ENCODE peak calls at places on chromosomes 5 and 9, in ten cellular contexts. One of them, this sample, is unnamed.

GRCh38 chr9:33946779-33947535 is 101.7 kb downstream of the UBAP2 start:
- DNase-seq in colonic mucosa: no peak
- DNase-seq in esophagus squamous epithelium: no peak
- DNase-seq in thoracic aorta: no peak
- DNase-seq in lower lobe of right lung: no peak
- DNase-seq in sigmoid colon: no peak
- DNase-seq in aorta: no peak
- DNase-seq in ascending aorta: no peak
- DNase-seq in IMR-90: peak; percentile 98
- DNase-seq in ovary: no peak
- DNase-seq in this sample: no peak

GRCh38 chr9:4743131-4743875 is 2.3 kb upstream of the AK3 start:
- DNase-seq in sigmoid colon: no peak
- DNase-seq in IMR-90: no peak
- DNase-seq in lower lobe of right lung: no peak
- DNase-seq in esophagus squamous epithelium: no peak
- DNase-seq in colonic mucosa: no peak
- DNase-seq in ascending aorta: no peak
- DNase-seq in aorta: no peak
- DNase-seq in thoracic aorta: no peak
- DNase-seq in ovary: no peak
- DNase-seq in this sample: no peak

GRCh38 chr5:40606077-40606765 is 73.5 kb upstream of the PTGER4 start:
- DNase-seq in colonic mucosa: no peak
- DNase-seq in sigmoid colon: no peak
- DNase-seq in lower lobe of right lung: peak; percentile 47
- DNase-seq in esophagus squamous epithelium: no peak
- DNase-seq in ovary: no peak
- DNase-seq in thoracic aorta: no peak
- DNase-seq in IMR-90: no peak
- DNase-seq in aorta: no peak
- DNase-seq in ascending aorta: no peak
- DNase-seq in this sample: no peak

GRCh38 chr5:174991807-174992308 is 267.5 kb downstream of the MSX2 start:
- DNase-seq in ovary: no peak
- DNase-seq in lower lobe of right lung: no peak
- DNase-seq in colonic mucosa: no peak
- DNase-seq in sigmoid colon: no peak
- DNase-seq in esophagus squamous epithelium: no peak
- DNase-seq in IMR-90: no peak
- DNase-seq in ascending aorta: no peak
- DNase-seq in thoracic aorta: no peak
- DNase-seq in aorta: no peak
- DNase-seq in this sample: no peak

GRCh38 chr5:140549237-140550144 is 2.0 kb downstream of the EIF4EBP3 start:
- DNase-seq in lower lobe of right lung: no peak
- DNase-seq in esophagus squamous epithelium: no peak
- DNase-seq in colonic mucosa: peak; percentile 73
- DNase-seq in IMR-90: peak; percentile 41
- DNase-seq in ovary: peak; percentile 54
- DNase-seq in aorta: peak; percentile 71
- DNase-seq in sigmoid colon: peak; percentile 94
- DNase-seq in thoracic aorta: no peak
- DNase-seq in ascending aorta: peak; percentile 77
- DNase-seq in this sample: peak; percentile 7

GRCh38 chr5:69368458-69369368 is 607 bp downstream of the AK6 start:
- DNase-seq in lower lobe of right lung: no peak
- DNase-seq in ovary: no peak
- DNase-seq in colonic mucosa: no peak
- DNase-seq in esophagus squamous epithelium: no peak
- DNase-seq in ascending aorta: no peak
- DNase-seq in sigmoid colon: no peak
- DNase-seq in thoracic aorta: no peak
- DNase-seq in IMR-90: peak; percentile 54
- DNase-seq in aorta: no peak
- DNase-seq in this sample: no peak

GRCh38 chr9:115104908-115105307 is 13.0 kb downstream of the TNC start:
- DNase-seq in esophagus squamous epithelium: no peak
- DNase-seq in IMR-90: peak; percentile 59
- DNase-seq in ascending aorta: no peak
- DNase-seq in sigmoid colon: no peak
- DNase-seq in ovary: no peak
- DNase-seq in lower lobe of right lung: no peak
- DNase-seq in aorta: no peak
- DNase-seq in colonic mucosa: no peak
- DNase-seq in thoracic aorta: no peak
- DNase-seq in this sample: no peak

GRCh38 chr9:6660512-6660911 is 15.0 kb upstream of the GLDC start:
- DNase-seq in esophagus squamous epithelium: no peak
- DNase-seq in thoracic aorta: no peak
- DNase-seq in IMR-90: no peak
- DNase-seq in lower lobe of right lung: no peak
- DNase-seq in aorta: no peak
- DNase-seq in ascending aorta: no peak
- DNase-seq in ovary: no peak
- DNase-seq in colonic mucosa: no peak
- DNase-seq in sigmoid colon: no peak
- DNase-seq in this sample: no peak

DNA sequence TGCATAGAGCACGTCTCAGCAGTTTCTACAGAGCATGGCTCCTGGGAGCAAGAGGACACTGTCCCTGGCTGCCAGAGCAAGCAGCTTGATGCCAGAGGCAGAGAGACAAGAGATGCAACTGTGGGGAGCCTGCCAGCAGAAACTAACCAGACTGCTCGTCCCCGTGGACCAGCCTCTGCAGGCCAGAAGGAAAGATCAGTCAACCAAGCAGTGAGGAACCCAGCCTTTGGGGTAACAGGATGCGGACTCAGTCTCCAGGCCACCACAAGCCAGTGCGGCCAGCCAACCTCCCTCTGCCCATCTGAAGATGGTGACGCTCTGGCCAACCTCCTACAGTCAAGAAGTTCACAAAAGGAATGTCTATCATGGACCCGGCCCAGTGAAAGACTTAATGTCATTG is 3.7 kb downstream of the SURF4 start:
- DNase-seq in aorta: no peak
- DNase-seq in ovary: no peak
- DNase-seq in thoracic aorta: no peak
- DNase-seq in colonic mucosa: no peak
- DNase-seq in lower lobe of right lung: no peak
- DNase-seq in ascending aorta: no peak
- DNase-seq in esophagus squamous epithelium: no peak
- DNase-seq in IMR-90: no peak
- DNase-seq in sigmoid colon: no peak
- DNase-seq in this sample: no peak
- H3K27ac ChIP-seq in aorta: no peak overlapping the region
- H3K27ac ChIP-seq in ovary: no peak overlapping the region
- H3K27ac ChIP-seq in thoracic aorta: no peak overlapping the region
- H3K27ac ChIP-seq in colonic mucosa: peak overlapping the region; percentile 9
- H3K27ac ChIP-seq in lower lobe of right lung: no peak overlapping the region
- H3K27ac ChIP-seq in ascending aorta: no peak overlapping the region
- H3K27ac ChIP-seq in esophagus squamous epithelium: peak overlapping the region; percentile 36
- H3K27ac ChIP-seq in IMR-90: no peak overlapping the region
- H3K27ac ChIP-seq in sigmoid colon: no peak overlapping the region
- H3K27ac ChIP-seq in this sample: no peak overlapping the region

GRCh38 chr5:127871448-127872153 is 168.4 kb downstream of the CCDC192 start:
- DNase-seq in ascending aorta: no peak
- DNase-seq in IMR-90: no peak
- DNase-seq in thoracic aorta: no peak
- DNase-seq in ovary: no peak
- DNase-seq in colonic mucosa: no peak
- DNase-seq in aorta: no peak
- DNase-seq in sigmoid colon: no peak
- DNase-seq in esophagus squamous epithelium: no peak
- DNase-seq in lower lobe of right lung: no peak
- DNase-seq in this sample: no peak

GRCh38 chr5:127867006-127867788 is 164.0 kb downstream of the CCDC192 start:
- DNase-seq in sigmoid colon: no peak
- DNase-seq in aorta: no peak
- DNase-seq in thoracic aorta: no peak
- DNase-seq in ovary: no peak
- DNase-seq in colonic mucosa: no peak
- DNase-seq in esophagus squamous epithelium: no peak
- DNase-seq in ascending aorta: no peak
- DNase-seq in lower lobe of right lung: no peak
- DNase-seq in IMR-90: no peak
- DNase-seq in this sample: no peak

GRCh38 chr5:127875235-127876021 is 172.2 kb downstream of the CCDC192 start:
- DNase-seq in aorta: peak; percentile 49
- DNase-seq in esophagus squamous epithelium: no peak
- DNase-seq in lower lobe of right lung: no peak
- DNase-seq in IMR-90: peak; percentile 52
- DNase-seq in colonic mucosa: peak; percentile 81
- DNase-seq in ascending aorta: no peak
- DNase-seq in sigmoid colon: no peak
- DNase-seq in thoracic aorta: no peak
- DNase-seq in ovary: no peak
- DNase-seq in this sample: peak; percentile 56

GRCh38 chr5:127872494-127872893 is 169.3 kb downstream of the CCDC192 start:
- DNase-seq in sigmoid colon: no peak
- DNase-seq in lower lobe of right lung: no peak
- DNase-seq in thoracic aorta: no peak
- DNase-seq in IMR-90: no peak
- DNase-seq in aorta: no peak
- DNase-seq in esophagus squamous epithelium: no peak
- DNase-seq in colonic mucosa: no peak
- DNase-seq in ovary: no peak
- DNase-seq in ascending aorta: no peak
- DNase-seq in this sample: no peak

DNA sequence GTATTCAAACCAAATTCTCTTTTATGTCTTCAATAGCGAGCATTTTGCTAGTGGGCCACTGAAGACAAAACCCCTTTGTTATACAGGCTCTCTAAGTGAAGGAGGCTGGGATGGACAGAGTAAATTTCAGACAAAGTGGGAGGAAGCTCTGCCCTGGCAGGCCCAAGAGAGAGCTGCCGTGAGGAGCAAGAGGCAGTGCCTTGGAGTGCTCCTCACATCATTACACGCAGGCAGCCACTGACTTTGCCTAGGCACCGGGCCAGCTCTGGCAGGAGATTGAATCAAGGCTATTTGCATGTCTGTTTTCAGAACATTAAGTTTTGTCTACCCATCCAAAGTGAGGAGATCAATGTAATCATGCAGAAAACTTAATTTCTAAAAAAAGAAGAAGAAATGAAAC is 167.7 kb downstream of the CCDC192 start:
- DNase-seq in sigmoid colon: peak; percentile 88
- DNase-seq in lower lobe of right lung: peak; percentile 73
- DNase-seq in aorta: peak; percentile 67
- DNase-seq in colonic mucosa: peak; percentile 53
- DNase-seq in IMR-90: no peak
- DNase-seq in ovary: peak; percentile 67
- DNase-seq in ascending aorta: peak; percentile 67
- DNase-seq in esophagus squamous epithelium: no peak
- DNase-seq in thoracic aorta: no peak
- DNase-seq in this sample: peak; percentile 20
- H3K27ac ChIP-seq in sigmoid colon: peak overlapping the region; percentile 23
- H3K27ac ChIP-seq in lower lobe of right lung: no peak overlapping the region
- H3K27ac ChIP-seq in aorta: no peak overlapping the region
- H3K27ac ChIP-seq in colonic mucosa: no peak overlapping the region
- H3K27ac ChIP-seq in IMR-90: no peak overlapping the region
- H3K27ac ChIP-seq in ovary: no peak overlapping the region
- H3K27ac ChIP-seq in ascending aorta: peak overlapping the region; percentile 28
- H3K27ac ChIP-seq in esophagus squamous epithelium: no peak overlapping the region
- H3K27ac ChIP-seq in thoracic aorta: peak overlapping the region; percentile 69
- H3K27ac ChIP-seq in this sample: no peak overlapping the region

GRCh38 chr9:116190997-116191396 is 37.4 kb downstream of the PAPPA start:
- DNase-seq in aorta: no peak
- DNase-seq in thoracic aorta: no peak
- DNase-seq in ovary: no peak
- DNase-seq in ascending aorta: no peak
- DNase-seq in lower lobe of right lung: no peak
- DNase-seq in IMR-90: peak; percentile 92
- DNase-seq in colonic mucosa: no peak
- DNase-seq in esophagus squamous epithelium: no peak
- DNase-seq in sigmoid colon: no peak
- DNase-seq in this sample: no peak
- H3K27ac ChIP-seq in aorta: no peak overlapping the region
- H3K27ac ChIP-seq in thoracic aorta: no peak overlapping the region
- H3K27ac ChIP-seq in ovary: no peak overlapping the region
- H3K27ac ChIP-seq in ascending aorta: no peak overlapping the region
- H3K27ac ChIP-seq in lower lobe of right lung: no peak overlapping the region
- H3K27ac ChIP-seq in IMR-90: no peak overlapping the region
- H3K27ac ChIP-seq in colonic mucosa: no peak overlapping the region
- H3K27ac ChIP-seq in esophagus squamous epithelium: no peak overlapping the region
- H3K27ac ChIP-seq in sigmoid colon: no peak overlapping the region
- H3K27ac ChIP-seq in this sample: no peak overlapping the region

GRCh38 chr9:123044556-123044955 is 11.1 kb downstream of the GPR21 start:
- DNase-seq in IMR-90: peak; percentile 79
- DNase-seq in sigmoid colon: no peak
- DNase-seq in ovary: no peak
- DNase-seq in aorta: no peak
- DNase-seq in lower lobe of right lung: no peak
- DNase-seq in esophagus squamous epithelium: no peak
- DNase-seq in colonic mucosa: no peak
- DNase-seq in thoracic aorta: no peak
- DNase-seq in ascending aorta: no peak
- DNase-seq in this sample: no peak

GRCh38 chr9:123053711-123054110 is 20.2 kb downstream of the GPR21 start:
- DNase-seq in aorta: no peak
- DNase-seq in lower lobe of right lung: no peak
- DNase-seq in thoracic aorta: no peak
- DNase-seq in ovary: no peak
- DNase-seq in sigmoid colon: no peak
- DNase-seq in ascending aorta: no peak
- DNase-seq in colonic mucosa: no peak
- DNase-seq in IMR-90: no peak
- DNase-seq in esophagus squamous epithelium: no peak
- DNase-seq in this sample: no peak

GRCh38 chr9:123046796-123047195 is 13.3 kb downstream of the GPR21 start:
- DNase-seq in lower lobe of right lung: no peak
- DNase-seq in sigmoid colon: no peak
- DNase-seq in IMR-90: no peak
- DNase-seq in ovary: no peak
- DNase-seq in thoracic aorta: no peak
- DNase-seq in aorta: no peak
- DNase-seq in ascending aorta: no peak
- DNase-seq in colonic mucosa: no peak
- DNase-seq in esophagus squamous epithelium: no peak
- DNase-seq in this sample: no peak

GRCh38 chr9:123049589-123050222 is 16.2 kb downstream of the GPR21 start:
- DNase-seq in thoracic aorta: no peak
- DNase-seq in IMR-90: peak; percentile 24
- DNase-seq in esophagus squamous epithelium: no peak
- DNase-seq in ascending aorta: no peak
- DNase-seq in aorta: no peak
- DNase-seq in colonic mucosa: peak; percentile 79
- DNase-seq in sigmoid colon: peak; percentile 62
- DNase-seq in lower lobe of right lung: no peak
- DNase-seq in ovary: peak; percentile 42
- DNase-seq in this sample: no peak

DNA sequence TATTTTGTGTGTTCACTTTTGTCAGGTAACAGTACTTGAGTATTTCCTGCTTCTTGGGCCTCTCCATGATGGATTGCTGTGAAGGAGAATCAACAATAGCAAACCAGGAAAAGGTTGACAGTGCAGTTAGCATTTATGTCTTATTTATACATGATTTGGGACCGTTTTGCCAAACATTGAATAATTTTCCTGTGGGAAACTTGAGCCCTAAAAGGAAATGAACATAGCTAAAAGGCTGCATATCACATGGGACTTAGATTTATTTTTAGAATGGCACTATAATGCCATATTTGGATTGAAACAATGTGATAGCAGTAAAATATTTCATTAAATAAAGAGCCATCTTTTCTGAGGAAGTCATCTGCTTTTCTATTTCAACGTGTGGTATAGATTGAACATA is 15.3 kb downstream of the GPR21 start:
- DNase-seq in lower lobe of right lung: no peak
- DNase-seq in colonic mucosa: no peak
- DNase-seq in IMR-90: peak; percentile 60
- DNase-seq in sigmoid colon: no peak
- DNase-seq in ascending aorta: no peak
- DNase-seq in ovary: no peak
- DNase-seq in thoracic aorta: no peak
- DNase-seq in aorta: no peak
- DNase-seq in esophagus squamous epithelium: no peak
- DNase-seq in this sample: no peak
- H3K27ac ChIP-seq in lower lobe of right lung: no peak overlapping the region
- H3K27ac ChIP-seq in colonic mucosa: peak overlapping the region; percentile 0
- H3K27ac ChIP-seq in IMR-90: peak overlapping the region; percentile 57
- H3K27ac ChIP-seq in sigmoid colon: peak overlapping the region; percentile 70
- H3K27ac ChIP-seq in ascending aorta: peak overlapping the region; percentile 82
- H3K27ac ChIP-seq in ovary: no peak overlapping the region
- H3K27ac ChIP-seq in thoracic aorta: peak overlapping the region; percentile 77
- H3K27ac ChIP-seq in aorta: peak overlapping the region; percentile 64
- H3K27ac ChIP-seq in esophagus squamous epithelium: no peak overlapping the region
- H3K27ac ChIP-seq in this sample: no peak overlapping the region